ENCODE peak calls at places on chromosome 17, in six cellular contexts. O, G, P, N, Y and Q are unnamed samples.

GRCh38 chr17:81518785-81519283 is 6.2 kb upstream of the ACTG1 start:
- DNase-seq in O (no peak), G (no peak), P (peak; percentile 61), N (peak; percentile 83), Y (no peak), Q (no peak)

GRCh38 chr17:3534881-3535252 is 22.7 kb downstream of the TRPV3 start:
- DNase-seq in O (no peak), G (peak; percentile 29), P (peak; percentile 87), N (no peak), Y (no peak), Q (no peak)

GRCh38 chr17:10803830-10804498 is at the start of gene TMEM238L:
- DNase-seq in O (no peak), G (no peak), P (no peak), N (no peak), Y (no peak), Q (no peak)

GRCh38 chr17:27533874-27534815 is 77.9 kb downstream of the KSR1 start:
- DNase-seq in O (no peak), G (no peak), P (peak; percentile 74), N (no peak), Y (no peak), Q (no peak)

GRCh38 chr17:5500804-5501391 is 14.5 kb downstream of the MIS12 start:
- DNase-seq in O (no peak), G (peak; percentile 93), P (peak; percentile 98), N (peak; percentile 92), Y (peak; percentile 94), Q (peak; percentile 73)

GRCh38 chr17:79802736-79803420 is 6.0 kb upstream of the CBX8 start:
- DNase-seq in O (no peak), G (no peak), P (no peak), N (no peak), Y (no peak), Q (no peak)

GRCh38 chr17:78789149-78789662 is 7.1 kb upstream of the CYTH1 start:
- DNase-seq in O (no peak), G (no peak), P (no peak), N (peak; percentile 23), Y (no peak), Q (no peak)

GRCh38 chr17:491086-492014 is 138.7 kb upstream of the RPH3AL start:
- DNase-seq in O (no peak), G (peak; percentile 57), P (no peak), N (peak; percentile 86), Y (no peak), Q (peak; percentile 31)

GRCh38 chr17:48577946-48578615 is at the start of gene HOXB4:
- DNase-seq in O (peak; percentile 38), G (peak; percentile 85), P (peak; percentile 75), N (peak; percentile 92), Y (no peak), Q (peak; percentile 45)

GRCh38 chr17:50687200-50688066 is 20.3 kb downstream of the ANKRD40 start:
- DNase-seq in O (no peak), G (no peak), P (peak; percentile 62), N (no peak), Y (no peak), Q (no peak)

GRCh38 chr17:76538941-76539340 is 903 bp upstream of the PRCD start:
- DNase-seq in O (no peak), G (no peak), P (no peak), N (no peak), Y (no peak), Q (no peak)

GRCh38 chr17:47778184-47778635 is 43.4 kb downstream of the OSBPL7 start:
- DNase-seq in O (no peak), G (no peak), P (no peak), N (no peak), Y (no peak), Q (no peak)